ENCODE peak calls at places on chromosomes 16 and 17, in ten cellular contexts. P, Y, I, T, H, Z, J, U, V and K are unnamed samples.

GRCh38 chr16:5605404-5605803 is 507.8 kb upstream of the EEF2KMT start:
- DNase-seq in Y (no peak), J (no peak), V (no peak), P (no peak), T (no peak), U (no peak), Z (no peak), I (no peak), H (no peak), K (no peak)

GRCh38 chr16:51184702-51185433 is 33.8 kb upstream of the SALL1 start:
- DNase-seq in U (no peak), T (no peak), V (no peak), Z (no peak), H (no peak), Y (no peak), P (no peak), J (no peak), I (no peak), K (no peak)

GRCh38 chr17:49249292-49249794 is 18.8 kb upstream of the PHOSPHO1 start:
- DNase-seq in V (peak), T (no peak), I (no peak), Z (no peak), U (no peak), J (no peak), H (no peak), P (peak), Y (peak), K (peak)

GRCh38 chr17:8994319-8994718 is 27.0 kb upstream of the NTN1 start:
- DNase-seq in V (peak), U (peak), Y (peak), T (peak), H (peak), I (peak), P (peak), J (peak), Z (no peak), K (peak)

GRCh38 chr16:57526498-57526897 is 9.9 kb downstream of the CCDC102A start:
- DNase-seq in Z (no peak), Y (no peak), T (no peak), V (no peak), H (no peak), U (no peak), P (no peak), I (no peak), J (no peak), K (no peak)

GRCh38 chr17:7717756-7718350 is 309 bp downstream of the DNAH2 start:
- DNase-seq in I (no peak), J (no peak), T (no peak), H (no peak), Z (no peak), Y (no peak), P (peak), V (peak), U (no peak), K (no peak)

GRCh38 chr17:44279586-44280344 is 11.8 kb upstream of the SLC4A1 start:
- DNase-seq in J (no peak), Z (no peak), I (peak), H (no peak), P (peak), T (no peak), V (peak), Y (peak), U (peak), K (peak)

GRCh38 chr17:49851387-49852291 is 3.8 kb upstream of the TAC4 start:
- DNase-seq in Z (no peak), Y (peak), J (peak), I (peak), P (peak), V (peak), T (peak), H (peak), U (peak), K (peak)

GRCh38 chr16:16045879-16046278 is 96.5 kb downstream of the ABCC1 start:
- DNase-seq in U (no peak), V (no peak), I (no peak), H (no peak), Z (no peak), P (no peak), T (no peak), J (no peak), Y (no peak), K (no peak)

GRCh38 chr16:20971420-20971819 is 70.8 kb downstream of the LYRM1 start:
- DNase-seq in V (no peak), T (no peak), H (no peak), Y (no peak), Z (no peak), U (no peak), J (no peak), P (no peak), I (no peak), K (no peak)

GRCh38 chr16:86566966-86567700 is 504 bp downstream of the FOXC2 start:
- DNase-seq in I (no peak), P (peak), T (no peak), U (peak), Z (no peak), H (no peak), Y (peak), V (peak), J (no peak), K (no peak)

GRCh38 chr16:17261197-17261858 is 209.4 kb downstream of the XYLT1 start:
- DNase-seq in T (no peak), U (no peak), H (no peak), Z (no peak), P (no peak), J (no peak), Y (no peak), I (no peak), V (no peak), K (no peak)

GRCh38 chr16:12300490-12300889 is 324.0 kb downstream of the SNX29 start:
- DNase-seq in V (no peak), I (no peak), Y (no peak), H (no peak), Z (no peak), J (no peak), P (no peak), U (no peak), T (no peak), K (no peak)

GRCh38 chr16:49419016-49419415 is 45.4 kb downstream of the C16orf78 start:
- DNase-seq in T (no peak), I (no peak), Z (no peak), H (no peak), Y (no peak), P (no peak), V (no peak), U (no peak), J (no peak), K (no peak)

GRCh38 chr16:57470683-57471082 is 8.2 kb downstream of the POLR2C start:
- DNase-seq in P (no peak), H (no peak), Z (no peak), T (no peak), V (peak), U (peak), Y (peak), I (peak), J (no peak), K (no peak)

GRCh38 chr16:3461120-3461519 is 17.6 kb downstream of the NAA60 start:
- DNase-seq in Y (no peak), U (no peak), J (peak), T (no peak), H (no peak), P (no peak), I (no peak), Z (no peak), V (no peak), K (no peak)

GRCh38 chr17:4043862-4044261 is 79.6 kb upstream of the ATP2A3 start:
- DNase-seq in U (no peak), I (peak), P (no peak), J (peak), Y (peak), H (no peak), Z (no peak), V (no peak), T (no peak), K (no peak)

GRCh38 chr17:13222931-13223330 is 205.1 kb upstream of the ELAC2 start:
- DNase-seq in Z (no peak), U (no peak), H (no peak), P (no peak), I (no peak), J (no peak), T (no peak), Y (no peak), V (no peak), K (no peak)

GRCh38 chr17:49341356-49341755 is 20.7 kb downstream of the ZNF652 start:
- DNase-seq in H (no peak), I (no peak), U (no peak), V (no peak), J (no peak), P (no peak), T (no peak), Y (no peak), Z (no peak), K (no peak)

GRCh38 chr16:48611329-48612137 is 1.6 kb upstream of the N4BP1 start:
- DNase-seq in J (peak), T (no peak), Y (no peak), Z (no peak), I (peak), U (no peak), V (no peak), H (no peak), P (peak), K (peak)

GRCh38 chr17:39239640-39240314 is 14.0 kb upstream of the STAC2 start:
- DNase-seq in Y (peak), U (peak), P (peak), Z (no peak), T (no peak), J (peak), H (no peak), I (peak), V (no peak), K (no peak)

GRCh38 chr17:72008236-72008874 is 112.5 kb upstream of the SOX9 start:
- DNase-seq in U (no peak), I (no peak), J (no peak), V (peak), Z (no peak), P (no peak), T (no peak), Y (no peak), H (no peak), K (peak)

GRCh38 chr16:66166451-66166850 is 200.0 kb upstream of the CDH5 start:
- DNase-seq in V (peak), Y (no peak), T (no peak), H (no peak), I (no peak), Z (no peak), P (no peak), J (no peak), U (no peak), K (no peak)

GRCh38 chr16:81263470-81264200 is 25.1 kb downstream of the BCO1 start:
- DNase-seq in I (no peak), U (peak), Z (no peak), Y (no peak), V (peak), H (no peak), J (no peak), T (no peak), P (no peak), K (no peak)

GRCh38 chr17:79975498-79976134 is 60.1 kb downstream of the TBC1D16 start:
- DNase-seq in T (no peak), Y (no peak), H (no peak), J (no peak), Z (no peak), U (no peak), I (no peak), P (no peak), V (no peak), K (no peak)

GRCh38 chr16:87276926-87277325 is 40.3 kb downstream of the C16orf95 start:
- DNase-seq in H (no peak), U (no peak), Z (no peak), Y (no peak), J (no peak), P (no peak), I (no peak), T (no peak), V (no peak), K (no peak)

GRCh38 chr17:38870259-38871165 is 654 bp downstream of the LASP1 start:
- DNase-seq in T (no peak), I (peak), U (peak), Y (peak), V (peak), H (no peak), J (peak), P (peak), Z (no peak), K (peak)

GRCh38 chr16:10647264-10647720 is 47.4 kb downstream of the TEKT5 start:
- DNase-seq in V (no peak), I (no peak), T (no peak), J (no peak), P (no peak), Y (no peak), U (no peak), H (no peak), Z (no peak), K (no peak)

GRCh38 chr17:80029235-80029974 is 6.3 kb downstream of the TBC1D16 start:
- DNase-seq in U (peak), Z (no peak), H (no peak), T (no peak), V (peak), P (peak), I (peak), J (no peak), Y (peak), K (no peak)

GRCh38 chr17:75478508-75478907 is 22.1 kb downstream of the TMEM94 start:
- DNase-seq in V (no peak), U (no peak), J (no peak), Y (no peak), T (peak), P (peak), H (no peak), Z (no peak), I (no peak), K (no peak)

GRCh38 chr17:1399366-1399678 is 700 bp downstream of the YWHAE start:
- DNase-seq in H (peak), U (peak), Z (no peak), P (peak), V (no peak), T (no peak), I (peak), J (no peak), Y (no peak), K (no peak)

GRCh38 chr16:81335669-81336068 is 20.9 kb downstream of the GAN start:
- DNase-seq in Z (no peak), J (no peak), U (no peak), T (no peak), H (no peak), V (no peak), I (no peak), P (no peak), Y (no peak), K (no peak)

GRCh38 chr16:4261557-4262172 is 11.2 kb downstream of the TFAP4 start:
- DNase-seq in T (peak), H (no peak), Z (no peak), Y (peak), P (peak), I (no peak), J (peak), V (peak), U (peak), K (no peak)

GRCh38 chr17:83116783-83117555 is 37.6 kb downstream of the METRNL start:
- DNase-seq in J (no peak), H (no peak), Y (peak), Z (no peak), P (peak), V (no peak), U (no peak), I (no peak), T (no peak), K (no peak)

GRCh38 chr17:75142236-75142971 is 10.9 kb upstream of the NT5C start:
- DNase-seq in V (no peak), P (no peak), Y (no peak), H (no peak), J (no peak), U (no peak), Z (no peak), T (no peak), I (no peak), K (no peak)

GRCh38 chr16:35753559-35754390 is 2294.4 kb downstream of the TP53TG3F start:
- DNase-seq in H (no peak), V (no peak), J (no peak), Y (no peak), Z (no peak), U (no peak), I (no peak), P (peak), T (no peak), K (no peak)

GRCh38 chr16:1971678-1972489 is at the start of gene TBL3:
- DNase-seq in I (peak), H (peak), P (peak), Z (peak), T (peak), Y (peak), V (peak), J (peak), U (peak), K (peak)

GRCh38 chr17:69702078-69702477 is 287.6 kb downstream of the MAP2K6 start:
- DNase-seq in Y (no peak), U (no peak), I (no peak), P (no peak), Z (no peak), V (no peak), H (no peak), J (no peak), T (no peak), K (no peak)

GRCh38 chr17:81140695-81141094 is 24.6 kb upstream of the PVALEF start:
- DNase-seq in H (no peak), U (no peak), J (no peak), I (no peak), T (no peak), Z (no peak), V (no peak), Y (no peak), P (no peak), K (no peak)

GRCh38 chr17:81142301-81143199 is 22.8 kb upstream of the PVALEF start:
- DNase-seq in Y (peak), J (peak), P (peak), I (peak), Z (no peak), T (peak), V (peak), H (peak), U (peak), K (peak)

GRCh38 chr17:81143717-81144422 is 21.4 kb upstream of the PVALEF start:
- DNase-seq in Z (no peak), Y (no peak), I (no peak), P (no peak), U (no peak), H (no peak), V (no peak), J (no peak), T (no peak), K (no peak)

GRCh38 chr17:81144423-81144781 is 20.9 kb upstream of the PVALEF start:
- DNase-seq in Z (no peak), U (no peak), Y (no peak), I (no peak), J (no peak), P (no peak), T (no peak), V (no peak), H (no peak), K (no peak)

DNA sequence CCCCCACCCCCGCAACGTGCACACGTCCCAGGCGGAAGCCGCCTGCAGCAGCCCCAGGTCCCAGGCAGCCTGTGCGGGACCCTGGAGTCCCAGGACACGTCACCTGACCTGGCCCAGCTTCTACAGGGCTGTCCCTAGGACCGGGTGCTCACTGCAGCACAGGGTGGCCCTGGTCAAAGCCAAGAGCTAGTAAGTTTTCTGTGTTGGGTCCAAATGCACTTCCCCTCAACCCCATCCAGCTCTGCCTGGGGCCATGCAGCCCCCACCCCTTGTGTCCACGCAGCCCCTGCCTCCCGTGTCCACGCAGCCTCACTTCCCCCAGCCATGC is 22.1 kb upstream of the PVALEF start:
- DNase-seq in V (no peak), P (no peak), T (no peak), Y (no peak), Z (no peak), H (no peak), J (no peak), I (no peak), U (no peak), K (no peak)
- H3K27ac ChIP-seq in V (no peak), P (no peak), T (no peak), Y (no peak), Z (peak), H (peak), J (no peak), I (peak), U (no peak), K (no peak)

DNA sequence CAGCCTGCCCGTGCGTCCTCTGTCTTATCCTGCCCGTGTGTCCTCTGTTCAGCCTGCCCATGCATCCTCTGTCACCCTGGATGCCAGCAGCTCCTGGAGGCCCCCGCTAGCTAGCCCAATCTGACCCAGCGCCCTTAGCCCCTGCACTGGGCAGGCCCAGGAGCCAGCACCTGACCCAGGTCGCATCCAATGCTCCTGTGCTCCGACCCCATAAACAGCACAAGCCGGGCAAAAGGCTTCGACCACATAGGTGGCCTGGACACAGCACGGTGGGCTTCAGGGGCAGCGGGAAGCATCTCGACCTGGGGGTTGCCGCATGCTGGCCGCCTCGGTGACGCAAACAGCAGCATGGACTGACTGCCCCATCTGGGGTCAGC is 13.1 kb downstream of the CDH15 start:
- DNase-seq in T (no peak), U (no peak), I (no peak), V (no peak), H (no peak), J (no peak), Y (no peak), Z (no peak), P (no peak), K (no peak)
- H3K27ac ChIP-seq in T (no peak), U (no peak), I (no peak), V (no peak), H (no peak), J (no peak), Y (no peak), Z (no peak), P (no peak), K (no peak)

GRCh38 chr17:55446581-55447205 is 25.1 kb upstream of the MMD start:
- DNase-seq in J (no peak), I (no peak), Y (no peak), Z (no peak), T (no peak), U (no peak), P (no peak), H (no peak), V (no peak), K (no peak)
- H3K27ac ChIP-seq in J (no peak), I (no peak), Y (no peak), Z (no peak), T (no peak), U (no peak), P (no peak), H (no peak), V (no peak), K (no peak)

GRCh38 chr16:85199880-85200279 is 87.6 kb upstream of the CIBAR2 start:
- DNase-seq in I (no peak), P (peak), Z (no peak), Y (no peak), U (no peak), H (no peak), J (no peak), V (no peak), T (no peak), K (no peak)

GRCh38 chr16:85196976-85197375 is 84.7 kb upstream of the CIBAR2 start:
- DNase-seq in I (no peak), Z (no peak), U (no peak), T (no peak), J (no peak), P (no peak), Y (no peak), V (no peak), H (no peak), K (no peak)

GRCh38 chr16:85199069-85199725 is 86.9 kb upstream of the CIBAR2 start:
- DNase-seq in V (no peak), J (no peak), H (no peak), I (no peak), U (no peak), Z (no peak), P (peak), T (no peak), Y (no peak), K (no peak)

GRCh38 chr16:85195884-85196816 is 83.9 kb upstream of the CIBAR2 start:
- DNase-seq in U (no peak), P (peak), Z (no peak), I (no peak), T (no peak), Y (no peak), J (no peak), V (no peak), H (no peak), K (no peak)

DNA sequence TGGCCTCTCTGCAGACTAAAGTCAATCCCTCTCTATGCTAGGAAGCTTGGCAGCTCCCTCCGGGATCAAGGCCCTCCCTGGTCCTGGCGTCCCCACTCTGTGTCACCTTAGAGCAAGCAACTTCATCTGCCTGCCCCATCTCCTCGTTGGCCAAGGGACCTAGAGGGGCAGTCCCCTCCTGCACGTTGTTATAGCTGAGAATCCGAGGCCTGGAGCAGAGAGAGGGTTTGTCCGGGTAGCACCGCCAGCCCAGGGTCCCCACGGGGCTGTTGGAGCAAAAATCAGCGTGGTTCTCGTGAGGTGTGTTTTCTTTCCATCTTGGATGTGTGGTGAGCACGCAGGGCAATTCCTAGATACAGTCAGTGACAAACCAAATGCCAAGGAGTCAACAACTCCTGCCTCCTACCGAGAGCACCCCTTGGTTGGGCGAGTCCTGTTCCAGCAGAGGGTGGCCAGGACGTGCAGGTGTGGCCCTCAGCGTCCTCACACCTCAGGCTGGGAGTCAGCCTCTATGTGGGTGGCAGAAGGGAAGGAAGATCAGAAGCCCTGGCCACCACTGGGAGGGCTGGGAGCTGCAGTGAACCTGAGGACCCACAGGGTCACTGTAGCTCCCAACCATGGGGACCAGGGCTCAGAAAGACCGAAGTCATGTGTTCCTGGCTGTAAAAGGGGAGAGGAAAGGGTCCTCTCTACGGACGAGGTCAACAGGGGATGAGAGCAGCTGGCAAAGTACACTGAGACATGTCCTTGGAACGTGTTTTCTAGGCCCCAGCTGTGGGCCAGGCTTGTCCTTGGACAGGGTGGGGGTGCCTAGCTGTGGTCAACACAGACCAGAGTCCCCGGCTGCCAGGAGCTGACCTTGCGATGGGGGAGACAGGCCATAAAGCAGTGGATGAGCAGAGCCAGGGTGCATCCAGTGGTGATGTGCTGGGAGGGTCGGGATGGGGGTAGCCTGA is 85.6 kb upstream of the CIBAR2 start:
- DNase-seq in U (no peak), P (peak), Y (no peak), H (no peak), I (no peak), Z (no peak), J (no peak), V (no peak), T (no peak), K (no peak)
- H3K27ac ChIP-seq in U (no peak), P (no peak), Y (no peak), H (no peak), I (peak), Z (no peak), J (no peak), V (no peak), T (no peak), K (no peak)